ENCODE peak calls at places on chromosomes 11 and 22, in five cellular contexts. J, U, N, Y and F are unnamed samples.

GRCh38 chr11:123690490-123690889 is 36.1 kb upstream of the SCN3B start:
- DNase-seq in J (no peak), Y (no peak), U (peak), N (peak), F (no peak)

GRCh38 chr11:13831707-13832106 is 130.8 kb upstream of the SPON1 start:
- DNase-seq in N (peak), U (no peak), Y (no peak), J (no peak), F (no peak)

GRCh38 chr11:85941380-85941973 is 86.3 kb downstream of the CCDC83 start:
- DNase-seq in J (no peak), U (peak), Y (peak), N (peak), F (peak)

GRCh38 chr11:123082977-123083376 is 21.0 kb upstream of the HSPA8 start:
- DNase-seq in N (peak), Y (no peak), U (no peak), J (no peak), F (no peak)

GRCh38 chr22:37329239-37330140 is 47.2 kb downstream of the CYTH4 start:
- DNase-seq in N (no peak), U (peak), J (no peak), Y (no peak), F (no peak)

GRCh38 chr22:32991353-32992115 is 66.6 kb downstream of the SYN3 start:
- DNase-seq in U (peak), Y (no peak), J (no peak), N (no peak), F (no peak)

GRCh38 chr11:111982019-111982464 is 43.2 kb upstream of the DLAT start:
- DNase-seq in Y (no peak), N (peak), J (peak), U (peak), F (peak)

GRCh38 chr22:31820655-31821054 is 66.8 kb downstream of the DEPDC5 start:
- DNase-seq in J (no peak), N (no peak), Y (no peak), U (no peak), F (no peak)

GRCh38 chr11:77467233-77467632 is 6.7 kb downstream of the PAK1 start:
- DNase-seq in J (no peak), U (no peak), Y (no peak), N (no peak), F (no peak)

GRCh38 chr11:104219081-104219480 is 55.1 kb upstream of the PDGFD start:
- DNase-seq in J (no peak), U (no peak), N (no peak), Y (no peak), F (no peak)

GRCh38 chr11:8807544-8808225 is 103.3 kb upstream of the AKIP1 start:
- DNase-seq in N (peak), Y (peak), J (no peak), U (peak), F (no peak)

GRCh38 chr11:134049303-134049702 is 19.6 kb upstream of the JAM3 start:
- DNase-seq in N (no peak), J (no peak), Y (no peak), U (no peak), F (no peak)

GRCh38 chr22:47169801-47170140 is 407.3 kb downstream of the TBC1D22A start:
- DNase-seq in J (no peak), N (no peak), U (no peak), Y (no peak), F (no peak)

GRCh38 chr22:26513852-26514251 is 1.6 kb upstream of the TFIP11 start:
- DNase-seq in N (no peak), J (no peak), Y (no peak), U (no peak), F (no peak)

GRCh38 chr22:39656495-39657490 is 86.2 kb downstream of the CACNA1I start:
- DNase-seq in Y (no peak), N (no peak), U (no peak), J (no peak), F (no peak)

GRCh38 chr11:20647976-20648565 is 21.3 kb upstream of the NELL1 start:
- DNase-seq in N (peak), Y (peak), U (peak), J (peak), F (peak)

GRCh38 chr11:95849087-95849825 is 59.0 kb downstream of the CEP57 start:
- DNase-seq in U (peak), Y (peak), N (peak), J (no peak), F (peak)

GRCh38 chr11:116990061-116990473 is 108.2 kb downstream of the SIK3 start:
- DNase-seq in U (peak), J (no peak), N (peak), Y (peak), F (no peak)

GRCh38 chr22:22395230-22395629 is 113.3 kb downstream of the ZNF280B start:
- DNase-seq in N (no peak), J (no peak), U (no peak), Y (no peak), F (no peak)

GRCh38 chr11:77370217-77370616 is 68.7 kb upstream of the GDPD4 start:
- DNase-seq in J (no peak), Y (no peak), U (no peak), N (no peak), F (no peak)

GRCh38 chr22:40332319-40332781 is 13.9 kb upstream of the ADSL start:
- DNase-seq in J (no peak), Y (peak), N (peak), U (no peak), F (no peak)

GRCh38 chr11:85699957-85700741 is 14.2 kb upstream of the CCDC89 start:
- DNase-seq in N (no peak), Y (no peak), J (no peak), U (no peak), F (no peak)

GRCh38 chr11:77596626-77597025 is 6.9 kb downstream of the AQP11 start:
- DNase-seq in Y (peak), J (no peak), N (peak), U (peak), F (no peak)

GRCh38 chr22:50481440-50482106 is at the start of gene ADM2:
- DNase-seq in J (peak), U (no peak), N (no peak), Y (no peak), F (peak)

GRCh38 chr11:64207247-64208085 is 945 bp downstream of the FERMT3 start:
- DNase-seq in N (peak), J (peak), Y (no peak), U (peak), F (no peak)

GRCh38 chr11:47269829-47270305 is at the start of gene MADD:
- DNase-seq in J (peak), N (peak), Y (no peak), U (peak), F (peak)

GRCh38 chr22:27065259-27065658 is 407.9 kb downstream of the MIAT start:
- DNase-seq in N (no peak), J (no peak), U (no peak), Y (no peak), F (no peak)

GRCh38 chr22:36744791-36745190 is 31.1 kb downstream of the IFT27 start:
- DNase-seq in J (no peak), N (no peak), U (no peak), Y (no peak), F (no peak)

GRCh38 chr11:104907521-104908185 is 9.4 kb upstream of the CASP12 start:
- DNase-seq in U (peak), N (peak), J (no peak), Y (no peak), F (no peak)

GRCh38 chr11:57251037-57251436 is 14.0 kb upstream of the APLNR start:
- DNase-seq in J (no peak), N (no peak), Y (no peak), U (no peak), F (no peak)

GRCh38 chr11:60307507-60308195 is 19.4 kb upstream of the MS4A6E start:
- DNase-seq in N (no peak), Y (no peak), U (no peak), J (no peak), F (no peak)

GRCh38 chr22:46085831-46086576 is 64.3 kb upstream of the PPARA start:
- DNase-seq in N (no peak), U (no peak), Y (no peak), J (no peak), F (no peak)

GRCh38 chr11:99142237-99142636 is 121.5 kb downstream of the CNTN5 start:
- DNase-seq in N (no peak), U (no peak), Y (no peak), J (no peak), F (no peak)

GRCh38 chr11:71244116-71244815 is 8.1 kb downstream of the SHANK2 start:
- DNase-seq in N (no peak), Y (no peak), J (no peak), U (no peak), F (no peak)

GRCh38 chr22:33110562-33111163 is 52.5 kb upstream of the SYN3 start:
- DNase-seq in U (no peak), Y (no peak), N (no peak), J (no peak), F (no peak)

GRCh38 chr11:101863361-101863760 is 51.4 kb upstream of the CEP126 start:
- DNase-seq in J (no peak), U (peak), Y (peak), N (peak), F (no peak)

GRCh38 chr11:65078151-65078550 is 5.7 kb downstream of the CDCA5 start:
- DNase-seq in J (peak), U (peak), N (peak), Y (no peak), F (peak)

GRCh38 chr11:113504586-113504985 is 29.4 kb upstream of the DRD2 start:
- DNase-seq in U (no peak), Y (no peak), N (no peak), J (no peak), F (no peak)

GRCh38 chr11:4683020-4683419 is 14.6 kb downstream of the OR51E2 start:
- DNase-seq in U (no peak), Y (no peak), N (peak), J (no peak), F (no peak)

GRCh38 chr11:102669664-102670063 is 35.9 kb downstream of the MMP27 start:
- DNase-seq in J (no peak), Y (no peak), U (no peak), N (no peak), F (no peak)